ENCODE peak calls at places on chromosomes 5 and 9, in four cellular contexts. K is H9, M is H1, L is IMR-90. T is an unnamed sample.

GRCh38 chr5:103041071-103041676 is 78.8 kb downstream of the GIN1 start:
- DNase-seq in K (no peak), M (no peak), L (peak), T (no peak)

GRCh38 chr9:124164800-124165199 is 92.9 kb upstream of the NEK6 start:
- DNase-seq in K (no peak), M (no peak), L (no peak), T (no peak)

GRCh38 chr9:82549174-82549821 is 513.6 kb downstream of the RASEF start:
- DNase-seq in K (no peak), M (no peak), L (no peak), T (peak)

GRCh38 chr5:143879646-143880045 is 67.7 kb downstream of the HMHB1 start:
- DNase-seq in K (no peak), M (no peak), L (peak), T (no peak)

GRCh38 chr9:87610200-87611155 is 112.8 kb downstream of the DAPK1 start:
- DNase-seq in K (no peak), M (no peak), L (peak), T (peak)

GRCh38 chr9:89023788-89024187 is 32.5 kb downstream of the S1PR3 start:
- DNase-seq in K (no peak), M (no peak), L (peak), T (peak)

GRCh38 chr5:154202379-154203260 is 12.1 kb downstream of the GALNT10 start:
- DNase-seq in K (no peak), M (no peak), L (no peak), T (peak)

GRCh38 chr5:180133971-180134508 is 62.5 kb upstream of the RNF130 start:
- DNase-seq in K (no peak), M (peak), L (no peak), T (no peak)

GRCh38 chr5:167652690-167653089 is 638.8 kb upstream of the WWC1 start:
- DNase-seq in K (no peak), M (no peak), L (peak), T (no peak)

GRCh38 chr9:80467632-80468031 is 895.9 kb downstream of the TLE4 start:
- DNase-seq in K (no peak), M (no peak), L (peak), T (no peak)

GRCh38 chr9:7560669-7561305 is 238.8 kb downstream of the DMAC1 start:
- DNase-seq in K (no peak), M (no peak), L (no peak), T (peak)

GRCh38 chr9:94112716-94113465 is 28.6 kb downstream of the PTPDC1 start:
- DNase-seq in K (no peak), M (no peak), L (no peak), T (no peak)

GRCh38 chr5:153122416-153122815 is 368.1 kb upstream of the GRIA1 start:
- DNase-seq in K (no peak), M (no peak), L (no peak), T (no peak)

GRCh38 chr5:173750538-173751265 is 134.3 kb upstream of the BOD1 start:
- DNase-seq in K (no peak), M (no peak), L (no peak), T (no peak)

GRCh38 chr5:167049771-167050567 is 1241.5 kb upstream of the WWC1 start:
- DNase-seq in K (peak), M (no peak), L (no peak), T (peak)

GRCh38 chr5:54470191-54470590 is 14.7 kb downstream of the HSPB3 start:
- DNase-seq in K (no peak), M (no peak), L (peak), T (no peak)

GRCh38 chr5:81717221-81717620 is 33.7 kb downstream of the SSBP2 start:
- DNase-seq in K (no peak), M (no peak), L (peak), T (no peak)

GRCh38 chr9:121650220-121651013 is 1.0 kb upstream of the DAB2IP start:
- DNase-seq in K (peak), M (peak), L (peak), T (peak)

GRCh38 chr9:95409650-95410426 is 92.3 kb upstream of the FANCC start:
- DNase-seq in K (no peak), M (no peak), L (peak), T (peak)

GRCh38 chr9:104872959-104873850 is 54.8 kb downstream of the ABCA1 start:
- DNase-seq in K (no peak), M (no peak), L (peak), T (peak)

GRCh38 chr5:114319236-114319635 is 42.6 kb upstream of the KCNN2 start:
- DNase-seq in K (no peak), M (no peak), L (no peak), T (no peak)
- H4K5ac ChIP-seq in K (no peak), M (no peak), L (peak), T (no peak)

GRCh38 chr9:129725841-129726251 is 27.0 kb downstream of the PTGES start:
- DNase-seq in K (no peak), M (no peak), L (peak), T (no peak)

GRCh38 chr9:129728744-129729143 is 24.1 kb downstream of the PTGES start:
- DNase-seq in K (no peak), M (no peak), L (no peak), T (no peak)

GRCh38 chr9:129722913-129723312 is 29.9 kb downstream of the PTGES start:
- DNase-seq in K (no peak), M (no peak), L (no peak), T (no peak)

GRCh38 chr9:129724456-129725190 is 28.2 kb downstream of the PTGES start:
- DNase-seq in K (peak), M (no peak), L (no peak), T (no peak)

DNA sequence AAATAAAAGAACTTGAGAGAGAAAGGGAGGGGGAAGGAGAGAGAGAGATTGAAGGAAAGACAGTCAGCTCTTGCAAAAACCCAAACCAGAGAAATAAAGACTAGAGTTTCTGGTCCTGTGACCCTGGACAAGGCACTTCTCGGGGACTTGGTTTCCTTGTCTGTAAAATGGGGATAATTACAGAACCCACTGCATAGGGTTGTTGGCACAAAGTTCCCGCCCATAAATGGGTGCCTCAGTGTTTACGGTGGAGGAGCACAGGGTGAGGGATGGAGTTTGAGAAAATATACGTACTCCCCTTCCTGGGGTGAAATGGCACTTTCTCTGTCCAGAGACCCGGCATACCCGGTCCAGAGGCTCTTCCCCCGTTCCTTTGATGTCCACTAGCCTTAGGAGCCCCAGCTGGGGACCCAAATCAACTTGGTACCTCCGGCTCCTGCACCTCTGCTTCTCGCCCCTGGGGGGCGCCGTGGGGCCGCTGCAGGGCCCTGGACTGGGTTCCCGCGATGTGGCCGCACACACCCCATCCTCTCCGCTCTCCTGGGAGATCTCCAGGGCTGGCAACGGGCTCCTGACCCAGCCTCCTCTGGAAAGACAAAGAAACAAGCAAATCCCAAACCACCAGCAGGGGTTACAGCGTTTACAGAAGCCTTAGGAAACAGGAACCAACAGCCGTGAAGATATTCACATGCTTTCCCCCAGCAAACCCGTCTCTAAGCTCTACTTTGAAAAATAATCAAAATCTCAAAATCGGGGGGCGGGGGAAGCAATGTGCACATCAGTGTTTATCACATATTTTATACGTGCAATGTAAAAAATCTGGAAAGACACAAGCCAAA is 26.3 kb downstream of the PTGES start:
- DNase-seq in K (peak), M (peak), L (peak), T (peak)
- H2BK15ac ChIP-seq in K (no peak), M (no peak), L (peak), T (no peak)

DNA sequence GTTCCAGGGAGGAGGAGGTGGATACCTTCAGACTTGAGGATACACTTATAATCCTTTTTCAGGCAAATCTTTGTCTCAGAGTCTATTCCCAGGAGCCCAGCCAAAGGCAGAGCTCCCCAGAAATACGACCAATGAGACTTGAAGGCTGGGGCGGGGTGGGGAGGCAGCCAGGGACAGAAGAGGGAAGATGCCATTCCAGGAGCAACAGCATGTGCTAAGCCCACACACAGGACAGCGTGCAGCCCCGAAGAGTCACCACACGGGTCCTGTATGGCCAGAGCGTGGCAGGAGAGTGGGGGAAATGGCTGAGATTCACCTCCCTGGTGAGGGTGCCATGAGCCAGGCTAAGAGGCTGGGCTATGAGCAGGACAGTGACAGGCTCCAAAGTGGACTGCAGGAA is 35.2 kb downstream of the WHRN start:
- DNase-seq in K (no peak), M (no peak), L (no peak), T (no peak)
- H4K5ac ChIP-seq in K (no peak), M (no peak), L (no peak), T (no peak)

GRCh38 chr9:127162046-127162445 is 39.6 kb upstream of the ANGPTL2 start:
- DNase-seq in K (no peak), M (no peak), L (peak), T (peak)

GRCh38 chr9:127163409-127163808 is 41.0 kb upstream of the ANGPTL2 start:
- DNase-seq in K (peak), M (no peak), L (peak), T (no peak)

GRCh38 chr9:127161081-127161621 is 38.7 kb upstream of the ANGPTL2 start:
- DNase-seq in K (peak), M (no peak), L (no peak), T (no peak)

GRCh38 chr9:127165096-127165495 is 42.7 kb upstream of the ANGPTL2 start:
- DNase-seq in K (no peak), M (no peak), L (no peak), T (no peak)

DNA sequence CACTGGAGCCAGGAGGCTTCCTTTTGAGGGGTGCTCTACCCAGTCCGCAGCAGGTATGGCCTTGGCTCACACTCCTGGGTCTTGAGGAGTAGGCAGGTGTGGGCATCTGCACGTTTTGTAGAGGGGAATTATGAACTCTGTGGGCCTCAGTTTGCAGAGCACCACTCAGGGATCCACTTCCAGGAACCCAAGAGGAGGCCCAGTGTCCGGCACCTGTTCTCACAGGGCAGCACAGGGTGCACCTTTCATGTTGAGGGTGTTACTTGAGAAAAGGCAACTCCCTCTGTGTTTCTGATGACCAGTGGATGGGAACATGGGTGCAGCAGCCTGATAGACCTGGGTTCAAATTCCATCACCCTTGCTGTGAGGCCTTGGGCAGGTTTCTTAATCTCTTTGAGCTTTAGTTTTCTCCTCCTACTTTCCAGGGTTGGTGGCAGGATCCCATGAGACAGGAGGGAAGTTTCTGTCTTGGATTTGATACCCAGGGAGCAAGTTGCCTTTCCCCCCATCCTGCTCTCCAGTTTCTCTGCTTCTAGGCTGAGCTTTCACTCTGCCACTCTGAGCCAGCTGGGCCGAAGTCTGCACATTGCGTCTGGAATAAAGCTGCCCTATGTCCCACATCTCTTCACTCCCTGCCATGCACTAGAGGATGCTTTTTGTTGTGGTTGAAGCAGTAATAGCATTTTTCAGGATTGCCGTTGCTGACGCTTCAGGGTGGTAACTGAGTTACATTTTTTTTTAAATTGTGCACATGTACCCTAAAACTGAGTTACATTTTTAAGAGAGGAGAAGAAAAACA is 40.3 kb upstream of the ANGPTL2 start:
- DNase-seq in K (peak), M (no peak), L (no peak), T (no peak)
- H2BK15ac ChIP-seq in K (no peak), M (no peak), L (peak), T (no peak)

GRCh38 chr9:101326035-101326434 is 58.8 kb downstream of the BAAT start:
- DNase-seq in K (no peak), M (no peak), L (no peak), T (no peak)
- H4K5ac ChIP-seq in K (no peak), M (no peak), L (no peak), T (no peak)

GRCh38 chr9:35730486-35730854 is 1.5 kb downstream of the TLN1 start:
- DNase-seq in K (no peak), M (no peak), L (no peak), T (no peak)

GRCh38 chr9:35733109-35733541 is 659 bp downstream of the CREB3 start:
- DNase-seq in K (peak), M (peak), L (peak), T (peak)

GRCh38 chr9:35731415-35732184 is 395 bp downstream of the TLN1 start:
- DNase-seq in K (no peak), M (no peak), L (no peak), T (no peak)

GRCh38 chr9:35734096-35734495 is 1.6 kb downstream of the CREB3 start:
- DNase-seq in K (no peak), M (no peak), L (peak), T (no peak)

DNA sequence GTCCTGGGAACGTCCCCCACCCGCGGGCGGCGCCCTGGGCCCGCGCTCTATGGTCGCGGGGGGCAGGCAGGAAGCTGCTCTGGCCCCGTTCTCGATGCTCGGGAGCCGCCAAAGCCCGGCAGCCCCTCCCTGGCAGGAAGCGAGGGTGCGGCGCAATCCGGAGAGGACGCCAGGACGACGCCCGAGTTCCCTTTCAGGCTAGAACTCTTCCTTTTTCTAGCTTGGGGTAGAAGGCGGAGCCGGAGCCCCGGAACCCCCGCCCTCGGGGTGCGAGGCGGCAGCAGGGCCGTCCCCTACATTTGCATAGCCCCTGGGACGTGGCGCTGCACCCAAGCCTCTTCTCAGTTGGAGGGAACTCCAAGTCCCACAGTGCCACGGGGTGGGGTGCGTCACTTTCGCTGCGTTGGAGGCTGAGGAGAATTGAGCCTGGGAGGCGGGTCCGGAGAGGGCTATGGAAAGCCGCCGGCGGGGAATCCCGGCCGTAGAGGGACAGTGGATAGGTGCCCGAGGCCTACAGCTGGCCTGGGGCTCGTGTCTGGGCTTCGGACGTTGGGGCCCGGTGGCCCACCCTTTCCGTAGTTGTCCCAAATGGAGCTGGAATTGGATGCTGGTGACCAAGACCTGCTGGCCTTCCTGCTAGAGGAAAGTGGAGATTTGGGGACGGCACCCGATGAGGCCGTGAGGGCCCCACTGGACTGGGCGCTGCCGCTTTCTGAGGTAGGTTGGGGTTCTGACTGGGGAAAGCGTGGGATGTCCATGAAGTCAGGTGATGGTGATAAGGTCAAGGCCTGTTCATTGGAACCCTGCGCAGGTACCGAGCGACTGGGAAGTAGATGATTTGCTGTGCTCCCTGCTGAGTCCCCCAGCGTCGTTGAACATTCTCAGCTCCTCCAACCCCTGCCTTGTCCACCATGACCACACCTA is at the start of the genes CREB3 and TLN1:
- DNase-seq in K (peak), M (peak), L (peak), T (peak)
- H2BK15ac ChIP-seq in K (no peak), M (no peak), L (peak), T (no peak)

GRCh38 chr5:107803728-107804127 is 133.0 kb upstream of the EFNA5 start:
- DNase-seq in K (no peak), M (no peak), L (no peak), T (no peak)
- H4K5ac ChIP-seq in K (no peak), M (no peak), L (no peak), T (no peak)

DNA sequence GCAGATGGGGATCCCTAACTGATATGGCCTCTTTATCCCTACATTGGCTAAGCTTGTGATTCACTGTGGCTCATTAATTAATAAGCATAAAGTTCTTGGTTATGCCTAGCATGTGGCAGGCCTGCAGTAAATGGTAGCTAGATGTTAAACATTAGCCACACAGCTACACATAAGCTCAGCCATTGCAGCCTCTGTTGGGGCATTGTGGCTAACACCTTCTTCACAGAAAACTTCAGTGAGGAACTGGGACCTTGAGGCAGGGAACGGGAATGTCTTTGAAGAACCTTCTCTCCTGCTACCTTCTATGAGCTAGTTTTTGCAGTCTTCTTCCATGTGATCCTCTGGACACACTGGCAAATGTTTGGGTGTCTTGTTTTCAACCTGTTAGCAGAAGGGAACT is 338.2 kb downstream of the NTRK2 start:
- DNase-seq in K (no peak), M (no peak), L (no peak), T (no peak)
- H2BK15ac ChIP-seq in K (no peak), M (no peak), L (no peak), T (no peak)

GRCh38 chr9:90888941-90889340 is 87.3 kb downstream of the SYK start:
- DNase-seq in K (no peak), M (peak), L (no peak), T (no peak)

GRCh38 chr9:90893706-90894105 is 92.1 kb downstream of the SYK start:
- DNase-seq in K (no peak), M (no peak), L (no peak), T (no peak)

GRCh38 chr9:90894956-90895687 is 93.5 kb downstream of the SYK start:
- DNase-seq in K (peak), M (no peak), L (no peak), T (peak)

GRCh38 chr9:90891656-90892055 is 90.0 kb downstream of the SYK start:
- DNase-seq in K (no peak), M (no peak), L (peak), T (no peak)

GRCh38 chr9:90890146-90890545 is 88.5 kb downstream of the SYK start:
- DNase-seq in K (peak), M (peak), L (no peak), T (peak)
- H4K5ac ChIP-seq in K (no peak), M (no peak), L (no peak), T (no peak)